ENCODE peak calls at places on chromosomes 12 and 14, in seven cellular contexts. O, P, F, U, R, Z and Y are unnamed samples.

GRCh38 chr14:90281261-90281660 is 24.9 kb downstream of the PSMC1 start:
- DNase-seq in F (no peak), Z (peak; percentile 82), U (no peak), O (no peak), P (no peak), R (peak; percentile 43), Y (peak; percentile 68)

GRCh38 chr12:26617513-26617912 is 215.5 kb downstream of the ITPR2 start:
- DNase-seq in O (no peak), P (no peak), U (no peak), F (no peak), Z (no peak), R (no peak), Y (no peak)

GRCh38 chr14:81416233-81416927 is 16.3 kb upstream of the STON2 start:
- DNase-seq in P (no peak), F (no peak), Z (no peak), O (no peak), U (no peak), R (no peak), Y (no peak)

GRCh38 chr12:51393676-51394545 is 2.7 kb upstream of the GALNT6 start:
- DNase-seq in Z (peak; percentile 92), F (no peak), P (no peak), O (no peak), R (peak; percentile 90), U (no peak), Y (peak; percentile 59)

GRCh38 chr12:69838086-69838440 is 13.0 kb downstream of the MYRFL start:
- DNase-seq in Z (no peak), O (no peak), P (no peak), F (no peak), U (no peak), R (no peak), Y (no peak)

GRCh38 chr12:11962795-11963347 is 107.9 kb upstream of the BCL2L14 start:
- DNase-seq in U (no peak), P (no peak), O (no peak), Z (no peak), F (no peak), R (no peak), Y (no peak)

GRCh38 chr12:5176058-5176457 is 132.4 kb downstream of the KCNA5 start:
- DNase-seq in O (no peak), Z (no peak), P (no peak), F (no peak), R (no peak), U (no peak), Y (no peak)

GRCh38 chr12:51873251-51873994 is 14.5 kb upstream of the ANKRD33 start:
- DNase-seq in P (no peak), F (no peak), O (peak; percentile 42), R (no peak), Z (no peak), U (no peak), Y (no peak)

GRCh38 chr12:80364056-80364455 is 80.0 kb upstream of the PTPRQ start:
- DNase-seq in P (no peak), F (no peak), O (no peak), R (no peak), U (no peak), Z (no peak), Y (no peak)

GRCh38 chr14:93772263-93772662 is 16.0 kb downstream of the PRIMA1 start:
- DNase-seq in P (no peak), O (no peak), U (no peak), R (no peak), F (no peak), Z (no peak), Y (no peak)

GRCh38 chr12:111687255-111687654 is 1.4 kb downstream of the ACAD10 start:
- DNase-seq in F (no peak), Z (no peak), R (no peak), P (no peak), U (no peak), O (no peak), Y (peak; percentile 21)

GRCh38 chr14:74505831-74506230 is 12.3 kb downstream of the ISCA2 start:
- DNase-seq in F (no peak), O (no peak), U (peak; percentile 13), Z (no peak), R (no peak), P (no peak), Y (no peak)

GRCh38 chr12:25186788-25187397 is 8.1 kb downstream of the DNAI7 start:
- DNase-seq in O (no peak), U (no peak), R (no peak), Z (no peak), F (no peak), P (no peak), Y (peak; percentile 76)

GRCh38 chr14:94172545-94172944 is 1.6 kb upstream of the PPP4R4 start:
- DNase-seq in F (no peak), R (no peak), Z (no peak), P (no peak), O (no peak), U (no peak), Y (no peak)

GRCh38 chr14:59870277-59871165 is at the start of gene RTN1:
- DNase-seq in U (peak; percentile 64), R (peak; percentile 34), O (no peak), F (no peak), Z (peak; percentile 37), P (peak; percentile 20), Y (peak; percentile 41)

GRCh38 chr14:68691031-68691864 is 101.6 kb downstream of the ZFP36L1 start:
- DNase-seq in R (no peak), Z (no peak), U (peak; percentile 66), P (peak; percentile 25), F (no peak), O (peak; percentile 57), Y (no peak)

GRCh38 chr12:132284618-132285310 is 44.6 kb downstream of the GALNT9 start:
- DNase-seq in U (no peak), Z (no peak), P (no peak), O (no peak), R (no peak), F (no peak), Y (no peak)
- H3K4me3 ChIP-seq in U (no peak overlapping the region), Z (no peak overlapping the region), P (no peak overlapping the region), O (no peak overlapping the region), R (no peak overlapping the region), F (no peak overlapping the region), Y (no peak overlapping the region)

DNA sequence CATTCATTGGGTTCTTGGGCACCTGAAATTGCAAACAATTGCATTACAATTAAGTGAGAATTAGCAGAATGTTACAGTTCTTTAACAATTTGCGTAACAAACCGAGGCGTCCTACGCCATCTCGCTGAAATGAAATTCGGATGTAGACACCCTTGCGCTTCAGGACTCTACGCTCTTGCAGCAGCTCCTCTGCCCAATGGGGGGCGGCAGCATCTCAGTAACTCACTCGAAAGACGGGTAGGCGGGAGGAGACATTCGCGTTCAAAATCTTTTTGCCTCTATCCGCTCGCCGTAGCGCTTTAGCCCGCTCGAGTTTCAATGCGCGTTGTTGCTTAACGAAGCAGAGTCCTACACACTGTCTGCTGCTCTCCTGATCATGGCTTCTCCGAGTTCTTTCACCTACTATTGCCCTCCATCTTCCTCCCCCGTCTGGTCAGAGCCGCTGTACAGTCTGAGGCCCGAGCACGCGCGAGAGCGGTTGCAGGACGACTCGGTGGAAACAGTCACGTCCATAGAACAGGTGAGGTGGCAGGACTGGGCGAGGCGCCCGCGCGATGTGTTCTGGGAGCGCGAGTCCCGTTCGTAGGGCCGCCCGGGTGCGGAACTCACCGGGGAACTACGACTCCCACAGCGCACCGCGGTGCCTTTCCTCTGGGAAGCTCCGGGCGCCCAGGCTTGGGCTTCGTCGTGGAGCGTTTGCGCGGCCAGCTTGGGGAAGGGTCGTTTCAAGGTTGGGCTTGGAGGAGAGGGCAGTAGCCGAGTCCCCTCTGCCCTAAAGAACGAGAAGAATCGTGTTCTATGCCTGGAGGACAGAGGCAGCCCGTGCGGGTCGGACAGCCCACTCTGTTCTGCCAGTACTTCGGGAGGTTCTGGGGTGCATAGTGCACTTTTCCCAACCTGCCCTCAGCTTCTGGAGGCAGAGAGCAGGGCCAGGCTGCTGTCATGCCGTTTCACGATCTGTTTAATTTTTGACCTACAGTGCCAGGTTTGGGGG is at the start of gene FNTB:
- DNase-seq in U (peak; percentile 97), R (peak; percentile 98), Z (peak; percentile 96), F (peak; percentile 68), O (peak; percentile 96), P (peak; percentile 95), Y (peak; percentile 98)
- TF ChIP-seq CTCF in U (peak; percentile 96), R (peak; percentile 76), Z (peak; percentile 73), F (peak; percentile 71), O (peak; percentile 84), P (peak; percentile 67), Y (peak; percentile 83)

GRCh38 chr14:71932229-71932951 is at the start of gene RGS6:
- DNase-seq in P (no peak), R (no peak), Z (no peak), U (no peak), F (no peak), O (no peak), Y (peak; percentile 29)

GRCh38 chr14:71933026-71933587 is 878 bp downstream of the RGS6 start:
- DNase-seq in Z (no peak), P (no peak), R (no peak), O (no peak), U (no peak), F (no peak), Y (peak; percentile 3)

DNA sequence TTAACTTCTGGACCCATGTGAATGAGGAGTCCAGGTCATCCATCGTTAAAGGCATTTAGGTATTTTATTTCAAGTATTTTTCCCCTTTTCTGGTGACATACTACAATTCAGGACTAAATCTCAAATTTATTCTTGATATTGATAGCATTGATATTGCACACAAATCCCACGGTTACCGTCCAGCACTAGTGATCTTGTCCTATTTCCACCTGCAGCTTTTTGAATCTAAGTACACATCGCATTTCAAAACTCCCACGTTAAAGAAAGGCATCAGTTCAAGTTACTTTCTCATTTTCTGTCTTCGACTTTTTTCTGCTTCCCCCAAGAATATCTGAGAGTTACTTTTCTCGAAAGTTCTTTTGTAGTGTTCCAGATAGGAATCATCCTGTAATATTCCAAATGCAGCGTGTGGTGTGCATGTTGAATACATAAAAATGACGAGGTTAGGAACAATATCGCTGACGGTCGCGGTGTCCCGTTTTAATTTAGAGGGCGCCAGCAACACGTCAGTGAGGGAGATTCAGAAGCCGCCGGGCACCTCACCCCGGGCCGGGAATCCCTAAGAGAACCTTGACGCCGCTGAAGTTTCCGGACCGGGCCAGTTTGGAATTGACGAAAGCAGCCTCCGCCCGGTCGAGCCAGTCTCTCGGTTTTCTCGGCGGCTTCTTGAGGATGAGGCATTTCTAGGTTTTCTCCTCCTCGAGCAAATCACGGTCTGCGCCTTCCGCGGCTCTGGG is 569 bp upstream of the RGS6 start:
- DNase-seq in F (no peak), R (no peak), U (peak; percentile 26), O (no peak), P (no peak), Z (no peak), Y (peak; percentile 1)
- H3K4me3 ChIP-seq in F (peak overlapping the region; percentile 28), R (no peak overlapping the region), U (peak overlapping the region; percentile 61), O (peak overlapping the region; percentile 48), P (no peak overlapping the region), Z (no peak overlapping the region), Y (no peak overlapping the region)

GRCh38 chr14:66396165-66396564 is 90.0 kb upstream of the CCDC196 start:
- DNase-seq in U (no peak), F (no peak), Z (no peak), P (no peak), O (no peak), R (no peak), Y (no peak)

GRCh38 chr14:66398437-66398836 is 87.7 kb upstream of the CCDC196 start:
- DNase-seq in F (no peak), O (no peak), P (no peak), Z (no peak), U (no peak), R (no peak), Y (no peak)

DNA sequence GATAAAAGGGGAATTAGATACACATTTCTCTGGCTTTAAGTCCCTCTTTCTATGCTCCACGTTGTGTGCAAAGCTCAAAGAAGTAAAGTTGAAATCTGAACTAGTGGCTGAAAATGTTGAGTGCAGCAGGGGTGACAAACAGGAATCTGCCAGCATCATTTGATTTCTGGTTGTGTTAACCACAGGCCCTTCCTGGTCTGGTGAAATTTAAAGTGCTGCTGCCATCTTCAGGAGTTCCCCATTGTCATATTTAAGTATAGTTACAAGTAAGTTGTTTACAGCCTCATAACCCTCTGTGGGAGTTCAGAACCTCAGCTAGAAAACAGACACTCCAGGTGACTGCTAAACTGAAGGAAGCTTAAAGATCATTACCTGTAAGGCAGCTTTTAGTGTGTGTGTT is 90.9 kb upstream of the CCDC196 start:
- DNase-seq in O (no peak), P (no peak), Z (no peak), R (no peak), U (no peak), F (no peak), Y (no peak)
- TF ChIP-seq CTCF in O (no peak), P (no peak), Z (no peak), R (no peak), U (no peak), F (no peak), Y (no peak)